ENCODE peak calls at places on chromosomes 7 and 10, in nine cellular contexts. One of them, this sample, is unnamed.

GRCh38 chr7:41918597-41918996 is 215.7 kb upstream of the INHBA start:
- DNase-seq in left ventricle myocardium inferior: no peak
- DNase-seq in cardiac muscle cell: peak; percentile 58
- DNase-seq in choroid plexus epithelial cell: peak; percentile 86
- DNase-seq in transverse colon: no peak
- DNase-seq in CD8-positive, alpha-beta T cell: no peak
- DNase-seq in HL-60: no peak
- DNase-seq in ovary: no peak
- DNase-seq in neural progenitor cell: no peak
- DNase-seq in this sample: no peak

GRCh38 chr7:50353894-50354595 is 49.5 kb downstream of the IKZF1 start:
- DNase-seq in choroid plexus epithelial cell: no peak
- DNase-seq in neural progenitor cell: no peak
- DNase-seq in cardiac muscle cell: no peak
- DNase-seq in left ventricle myocardium inferior: no peak
- DNase-seq in CD8-positive, alpha-beta T cell: no peak
- DNase-seq in transverse colon: no peak
- DNase-seq in HL-60: no peak
- DNase-seq in ovary: no peak
- DNase-seq in this sample: no peak

GRCh38 chr10:117537436-117537903 is 5.1 kb upstream of the EMX2 start:
- DNase-seq in HL-60: no peak
- DNase-seq in choroid plexus epithelial cell: peak; percentile 42
- DNase-seq in ovary: peak; percentile 59
- DNase-seq in neural progenitor cell: peak; percentile 83
- DNase-seq in cardiac muscle cell: peak; percentile 40
- DNase-seq in transverse colon: no peak
- DNase-seq in left ventricle myocardium inferior: no peak
- DNase-seq in CD8-positive, alpha-beta T cell: no peak
- DNase-seq in this sample: peak; percentile 45

GRCh38 chr7:70383369-70383768 is 748.6 kb upstream of the GALNT17 start:
- DNase-seq in ovary: no peak
- DNase-seq in choroid plexus epithelial cell: no peak
- DNase-seq in neural progenitor cell: no peak
- DNase-seq in transverse colon: no peak
- DNase-seq in left ventricle myocardium inferior: no peak
- DNase-seq in CD8-positive, alpha-beta T cell: no peak
- DNase-seq in cardiac muscle cell: no peak
- DNase-seq in HL-60: no peak
- DNase-seq in this sample: no peak

GRCh38 chr10:13608246-13608853 is 21.6 kb downstream of the PRPF18 start:
- DNase-seq in CD8-positive, alpha-beta T cell: no peak
- DNase-seq in neural progenitor cell: no peak
- DNase-seq in transverse colon: no peak
- DNase-seq in ovary: no peak
- DNase-seq in left ventricle myocardium inferior: no peak
- DNase-seq in cardiac muscle cell: no peak
- DNase-seq in HL-60: no peak
- DNase-seq in choroid plexus epithelial cell: no peak
- DNase-seq in this sample: no peak

GRCh38 chr10:97353945-97354344 is 19.4 kb upstream of the FRAT2 start:
- DNase-seq in left ventricle myocardium inferior: no peak
- DNase-seq in CD8-positive, alpha-beta T cell: no peak
- DNase-seq in choroid plexus epithelial cell: no peak
- DNase-seq in transverse colon: no peak
- DNase-seq in HL-60: no peak
- DNase-seq in cardiac muscle cell: no peak
- DNase-seq in ovary: no peak
- DNase-seq in neural progenitor cell: no peak
- DNase-seq in this sample: no peak

GRCh38 chr10:42769653-42770052 is 12.9 kb upstream of the BMS1 start:
- DNase-seq in neural progenitor cell: no peak
- DNase-seq in choroid plexus epithelial cell: no peak
- DNase-seq in CD8-positive, alpha-beta T cell: no peak
- DNase-seq in ovary: no peak
- DNase-seq in left ventricle myocardium inferior: no peak
- DNase-seq in cardiac muscle cell: no peak
- DNase-seq in HL-60: no peak
- DNase-seq in transverse colon: peak; percentile 67
- DNase-seq in this sample: peak; percentile 66

GRCh38 chr7:150410131-150410530 is 31.0 kb downstream of the ZNF775 start:
- DNase-seq in CD8-positive, alpha-beta T cell: no peak
- DNase-seq in choroid plexus epithelial cell: no peak
- DNase-seq in transverse colon: no peak
- DNase-seq in cardiac muscle cell: no peak
- DNase-seq in ovary: no peak
- DNase-seq in left ventricle myocardium inferior: no peak
- DNase-seq in HL-60: no peak
- DNase-seq in neural progenitor cell: no peak
- DNase-seq in this sample: no peak

GRCh38 chr7:38512704-38513103 is 118.5 kb downstream of the AMPH start:
- DNase-seq in choroid plexus epithelial cell: peak; percentile 40
- DNase-seq in transverse colon: no peak
- DNase-seq in HL-60: no peak
- DNase-seq in ovary: no peak
- DNase-seq in left ventricle myocardium inferior: no peak
- DNase-seq in CD8-positive, alpha-beta T cell: no peak
- DNase-seq in neural progenitor cell: no peak
- DNase-seq in cardiac muscle cell: peak; percentile 40
- DNase-seq in this sample: no peak

GRCh38 chr7:27868117-27868516 is 128.2 kb downstream of the TAX1BP1 start:
- DNase-seq in left ventricle myocardium inferior: no peak
- DNase-seq in neural progenitor cell: no peak
- DNase-seq in transverse colon: no peak
- DNase-seq in CD8-positive, alpha-beta T cell: no peak
- DNase-seq in ovary: no peak
- DNase-seq in cardiac muscle cell: no peak
- DNase-seq in choroid plexus epithelial cell: peak; percentile 14
- DNase-seq in HL-60: no peak
- DNase-seq in this sample: no peak

GRCh38 chr10:92207061-92207460 is 83.8 kb downstream of the CPEB3 start:
- DNase-seq in HL-60: no peak
- DNase-seq in transverse colon: no peak
- DNase-seq in left ventricle myocardium inferior: no peak
- DNase-seq in cardiac muscle cell: no peak
- DNase-seq in neural progenitor cell: no peak
- DNase-seq in choroid plexus epithelial cell: no peak
- DNase-seq in CD8-positive, alpha-beta T cell: no peak
- DNase-seq in ovary: no peak
- DNase-seq in this sample: no peak

GRCh38 chr7:128203710-128204214 is 37.3 kb upstream of the LEP start:
- DNase-seq in left ventricle myocardium inferior: no peak
- DNase-seq in CD8-positive, alpha-beta T cell: no peak
- DNase-seq in cardiac muscle cell: peak; percentile 20
- DNase-seq in choroid plexus epithelial cell: peak; percentile 29
- DNase-seq in neural progenitor cell: no peak
- DNase-seq in ovary: no peak
- DNase-seq in transverse colon: no peak
- DNase-seq in HL-60: no peak
- DNase-seq in this sample: no peak

GRCh38 chr7:130356121-130356759 is 11.6 kb downstream of the CPA5 start:
- DNase-seq in ovary: peak; percentile 51
- DNase-seq in transverse colon: peak; percentile 50
- DNase-seq in cardiac muscle cell: peak; percentile 98
- DNase-seq in left ventricle myocardium inferior: peak; percentile 31
- DNase-seq in CD8-positive, alpha-beta T cell: no peak
- DNase-seq in choroid plexus epithelial cell: peak; percentile 97
- DNase-seq in HL-60: no peak
- DNase-seq in neural progenitor cell: peak; percentile 79
- DNase-seq in this sample: no peak

GRCh38 chr7:65371468-65371867 is 2.2 kb upstream of the ZNF92 start:
- DNase-seq in transverse colon: no peak
- DNase-seq in neural progenitor cell: peak; percentile 20
- DNase-seq in HL-60: no peak
- DNase-seq in ovary: no peak
- DNase-seq in choroid plexus epithelial cell: no peak
- DNase-seq in left ventricle myocardium inferior: no peak
- DNase-seq in CD8-positive, alpha-beta T cell: no peak
- DNase-seq in cardiac muscle cell: peak; percentile 11
- DNase-seq in this sample: no peak

GRCh38 chr10:93616844-93617360 is 4.6 kb downstream of the PDE6C start:
- DNase-seq in CD8-positive, alpha-beta T cell: no peak
- DNase-seq in transverse colon: no peak
- DNase-seq in ovary: no peak
- DNase-seq in left ventricle myocardium inferior: no peak
- DNase-seq in neural progenitor cell: no peak
- DNase-seq in choroid plexus epithelial cell: no peak
- DNase-seq in HL-60: no peak
- DNase-seq in cardiac muscle cell: no peak
- DNase-seq in this sample: no peak

GRCh38 chr10:127079348-127079747 is 117.0 kb downstream of the INSYN2A start:
- DNase-seq in HL-60: no peak
- DNase-seq in ovary: no peak
- DNase-seq in neural progenitor cell: no peak
- DNase-seq in choroid plexus epithelial cell: no peak
- DNase-seq in left ventricle myocardium inferior: no peak
- DNase-seq in CD8-positive, alpha-beta T cell: no peak
- DNase-seq in transverse colon: no peak
- DNase-seq in cardiac muscle cell: no peak
- DNase-seq in this sample: no peak

GRCh38 chr10:13939391-13939790 is 352.6 kb downstream of the PRPF18 start:
- DNase-seq in HL-60: no peak
- DNase-seq in left ventricle myocardium inferior: no peak
- DNase-seq in neural progenitor cell: no peak
- DNase-seq in CD8-positive, alpha-beta T cell: no peak
- DNase-seq in choroid plexus epithelial cell: peak; percentile 51
- DNase-seq in transverse colon: no peak
- DNase-seq in cardiac muscle cell: peak; percentile 38
- DNase-seq in ovary: no peak
- DNase-seq in this sample: no peak

GRCh38 chr10:61175331-61175730 is 231.3 kb upstream of the RHOBTB1 start:
- DNase-seq in left ventricle myocardium inferior: no peak
- DNase-seq in neural progenitor cell: no peak
- DNase-seq in HL-60: no peak
- DNase-seq in choroid plexus epithelial cell: peak; percentile 35
- DNase-seq in CD8-positive, alpha-beta T cell: no peak
- DNase-seq in ovary: no peak
- DNase-seq in cardiac muscle cell: peak; percentile 21
- DNase-seq in transverse colon: no peak
- DNase-seq in this sample: no peak

GRCh38 chr10:11936389-11937152 is 106.0 kb downstream of the UPF2 start:
- DNase-seq in HL-60: no peak
- DNase-seq in cardiac muscle cell: no peak
- DNase-seq in transverse colon: peak; percentile 57
- DNase-seq in neural progenitor cell: peak; percentile 14
- DNase-seq in CD8-positive, alpha-beta T cell: no peak
- DNase-seq in left ventricle myocardium inferior: no peak
- DNase-seq in choroid plexus epithelial cell: no peak
- DNase-seq in ovary: no peak
- DNase-seq in this sample: no peak

GRCh38 chr7:84162584-84162983 is 32.0 kb downstream of the SEMA3A start:
- DNase-seq in choroid plexus epithelial cell: no peak
- DNase-seq in left ventricle myocardium inferior: no peak
- DNase-seq in cardiac muscle cell: no peak
- DNase-seq in transverse colon: no peak
- DNase-seq in HL-60: no peak
- DNase-seq in ovary: no peak
- DNase-seq in CD8-positive, alpha-beta T cell: no peak
- DNase-seq in neural progenitor cell: no peak
- DNase-seq in this sample: no peak

GRCh38 chr10:62374862-62375710 is 917 bp downstream of the ZNF365 start:
- DNase-seq in HL-60: no peak
- DNase-seq in transverse colon: no peak
- DNase-seq in neural progenitor cell: no peak
- DNase-seq in choroid plexus epithelial cell: peak; percentile 49
- DNase-seq in left ventricle myocardium inferior: no peak
- DNase-seq in cardiac muscle cell: no peak
- DNase-seq in CD8-positive, alpha-beta T cell: no peak
- DNase-seq in ovary: no peak
- DNase-seq in this sample: no peak
- TF ChIP-seq CTCF in HL-60: no peak
- TF ChIP-seq CTCF in transverse colon: no peak
- TF ChIP-seq CTCF in neural progenitor cell: no peak
- TF ChIP-seq CTCF in choroid plexus epithelial cell: no peak
- TF ChIP-seq CTCF in left ventricle myocardium inferior: no peak
- TF ChIP-seq CTCF in cardiac muscle cell: no peak
- TF ChIP-seq CTCF in CD8-positive, alpha-beta T cell: no peak
- TF ChIP-seq CTCF in ovary: no peak
- TF ChIP-seq CTCF in this sample: no peak

DNA sequence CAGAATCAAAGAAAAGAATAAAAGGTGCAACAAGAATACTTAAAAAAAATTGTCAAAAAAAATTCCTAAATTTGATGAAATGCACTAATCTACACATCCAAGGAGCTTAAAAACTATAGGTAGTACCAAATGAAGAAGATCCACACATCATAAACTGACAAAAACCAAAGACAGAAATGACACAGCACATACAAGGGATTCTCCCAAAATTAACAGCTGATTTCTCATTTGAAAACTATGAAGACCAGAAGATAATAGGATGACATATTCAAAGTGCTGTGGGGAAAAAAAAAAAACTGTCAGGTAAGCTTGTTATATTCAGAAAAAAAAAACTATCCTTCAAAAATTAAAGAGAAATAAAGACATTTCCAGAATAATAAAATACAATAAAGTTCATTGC is 618.2 kb downstream of the TNS3 start:
- DNase-seq in ovary: no peak
- DNase-seq in transverse colon: no peak
- DNase-seq in HL-60: no peak
- DNase-seq in choroid plexus epithelial cell: no peak
- DNase-seq in left ventricle myocardium inferior: no peak
- DNase-seq in neural progenitor cell: no peak
- DNase-seq in CD8-positive, alpha-beta T cell: no peak
- DNase-seq in cardiac muscle cell: no peak
- DNase-seq in this sample: no peak
- H3K4me3 ChIP-seq in ovary: no peak overlapping the region
- H3K4me3 ChIP-seq in transverse colon: no peak overlapping the region
- H3K4me3 ChIP-seq in HL-60: no peak overlapping the region
- H3K4me3 ChIP-seq in choroid plexus epithelial cell: no peak overlapping the region
- H3K4me3 ChIP-seq in left ventricle myocardium inferior: no peak overlapping the region
- H3K4me3 ChIP-seq in neural progenitor cell: no peak overlapping the region
- H3K4me3 ChIP-seq in CD8-positive, alpha-beta T cell: no peak overlapping the region
- H3K4me3 ChIP-seq in cardiac muscle cell: no peak overlapping the region
- H3K4me3 ChIP-seq in this sample: no peak overlapping the region

DNA sequence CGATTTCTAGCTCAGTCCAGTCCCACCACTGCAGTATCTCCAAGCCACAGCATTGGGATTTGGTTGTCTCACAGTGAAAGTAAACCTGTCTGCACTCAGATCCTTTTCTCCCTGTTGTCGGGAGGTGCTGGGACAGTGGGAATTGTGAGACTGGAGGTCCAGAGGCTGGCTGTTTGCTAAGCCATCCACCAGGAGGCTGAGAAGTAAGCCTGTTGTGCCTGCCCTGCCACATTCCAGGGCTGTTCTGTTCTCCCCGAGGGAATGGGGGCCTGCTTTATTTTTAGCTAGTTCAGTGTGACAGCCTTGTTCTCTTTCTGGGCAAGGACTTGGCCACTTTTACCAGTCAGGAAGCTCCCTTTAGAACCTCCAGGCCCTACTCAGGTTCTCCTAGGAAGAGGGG is 54.9 kb downstream of the HK1 start:
- DNase-seq in left ventricle myocardium inferior: no peak
- DNase-seq in HL-60: no peak
- DNase-seq in choroid plexus epithelial cell: peak; percentile 44
- DNase-seq in neural progenitor cell: peak; percentile 72
- DNase-seq in CD8-positive, alpha-beta T cell: no peak
- DNase-seq in ovary: no peak
- DNase-seq in transverse colon: no peak
- DNase-seq in cardiac muscle cell: peak; percentile 60
- DNase-seq in this sample: peak; percentile 57
- TF ChIP-seq CTCF in left ventricle myocardium inferior: peak; percentile 58
- TF ChIP-seq CTCF in HL-60: no peak
- TF ChIP-seq CTCF in choroid plexus epithelial cell: peak; percentile 51
- TF ChIP-seq CTCF in neural progenitor cell: peak; percentile 47
- TF ChIP-seq CTCF in CD8-positive, alpha-beta T cell: no peak
- TF ChIP-seq CTCF in ovary: no peak
- TF ChIP-seq CTCF in transverse colon: peak; percentile 25
- TF ChIP-seq CTCF in cardiac muscle cell: peak; percentile 39
- TF ChIP-seq CTCF in this sample: peak; percentile 46

GRCh38 chr7:141072548-141073172 is 1.2 kb upstream of the TMEM178B start:
- DNase-seq in CD8-positive, alpha-beta T cell: no peak
- DNase-seq in cardiac muscle cell: peak; percentile 72
- DNase-seq in choroid plexus epithelial cell: peak; percentile 78
- DNase-seq in neural progenitor cell: peak; percentile 75
- DNase-seq in HL-60: no peak
- DNase-seq in left ventricle myocardium inferior: peak; percentile 51
- DNase-seq in transverse colon: peak; percentile 19
- DNase-seq in ovary: peak; percentile 25
- DNase-seq in this sample: peak; percentile 77
- H3K4me3 ChIP-seq in CD8-positive, alpha-beta T cell: peak overlapping the region; percentile 47
- H3K4me3 ChIP-seq in cardiac muscle cell: peak overlapping the region; percentile 43
- H3K4me3 ChIP-seq in choroid plexus epithelial cell: peak overlapping the region; percentile 55
- H3K4me3 ChIP-seq in neural progenitor cell: peak overlapping the region; percentile 81
- H3K4me3 ChIP-seq in HL-60: no peak overlapping the region
- H3K4me3 ChIP-seq in left ventricle myocardium inferior: peak overlapping the region; percentile 71
- H3K4me3 ChIP-seq in transverse colon: peak overlapping the region; percentile 38
- H3K4me3 ChIP-seq in ovary: peak overlapping the region; percentile 37
- H3K4me3 ChIP-seq in this sample: peak overlapping the region; percentile 94